ENCODE peak calls at places on chromosomes 16 and 17, in four cellular contexts. One of them, this sample, is unnamed.

GRCh38 chr16:23590181-23590580 is 5.9 kb downstream of the NDUFAB1 start:
- DNase-seq in activated CD8-positive, alpha-beta T cell treated with anti-CD3 and anti-CD28 coated beads for 36 hours: no peak
- DNase-seq in progenitor cell of endocrine pancreas: no peak
- DNase-seq in CD4-positive, alpha-beta T cell: no peak
- DNase-seq in this sample: no peak

GRCh38 chr17:32157225-32157624 is 14.9 kb downstream of the RHOT1 start:
- DNase-seq in activated CD8-positive, alpha-beta T cell treated with anti-CD3 and anti-CD28 coated beads for 36 hours: no peak
- DNase-seq in progenitor cell of endocrine pancreas: no peak
- DNase-seq in CD4-positive, alpha-beta T cell: no peak
- DNase-seq in this sample: no peak

GRCh38 chr16:11976850-11977205 is 294 bp downstream of the SNX29 start:
- DNase-seq in activated CD8-positive, alpha-beta T cell treated with anti-CD3 and anti-CD28 coated beads for 36 hours: no peak
- DNase-seq in progenitor cell of endocrine pancreas: no peak
- DNase-seq in CD4-positive, alpha-beta T cell: no peak
- DNase-seq in this sample: no peak

GRCh38 chr16:20383106-20384029 is 21.2 kb downstream of the PDILT start:
- DNase-seq in activated CD8-positive, alpha-beta T cell treated with anti-CD3 and anti-CD28 coated beads for 36 hours: peak; percentile 65
- DNase-seq in progenitor cell of endocrine pancreas: peak; percentile 70
- DNase-seq in CD4-positive, alpha-beta T cell: peak; percentile 11
- DNase-seq in this sample: peak; percentile 64

GRCh38 chr16:88353691-88354090 is 29.1 kb upstream of the ZNF469 start:
- DNase-seq in activated CD8-positive, alpha-beta T cell treated with anti-CD3 and anti-CD28 coated beads for 36 hours: no peak
- DNase-seq in progenitor cell of endocrine pancreas: no peak
- DNase-seq in CD4-positive, alpha-beta T cell: no peak
- DNase-seq in this sample: no peak

GRCh38 chr16:4160663-4161436 is 44.6 kb upstream of the ADCY9 start:
- DNase-seq in activated CD8-positive, alpha-beta T cell treated with anti-CD3 and anti-CD28 coated beads for 36 hours: no peak
- DNase-seq in progenitor cell of endocrine pancreas: no peak
- DNase-seq in CD4-positive, alpha-beta T cell: no peak
- DNase-seq in this sample: no peak

GRCh38 chr17:68344701-68345136 is 53.4 kb downstream of the ARSG start:
- DNase-seq in activated CD8-positive, alpha-beta T cell treated with anti-CD3 and anti-CD28 coated beads for 36 hours: peak; percentile 57
- DNase-seq in progenitor cell of endocrine pancreas: no peak
- DNase-seq in CD4-positive, alpha-beta T cell: peak; percentile 39
- DNase-seq in this sample: no peak

GRCh38 chr17:31525801-31526549 is 134.5 kb downstream of the RAB11FIP4 start:
- DNase-seq in activated CD8-positive, alpha-beta T cell treated with anti-CD3 and anti-CD28 coated beads for 36 hours: no peak
- DNase-seq in progenitor cell of endocrine pancreas: no peak
- DNase-seq in CD4-positive, alpha-beta T cell: no peak
- DNase-seq in this sample: no peak

GRCh38 chr17:4142107-4142900 is 526 bp downstream of the ZZEF1 start:
- DNase-seq in activated CD8-positive, alpha-beta T cell treated with anti-CD3 and anti-CD28 coated beads for 36 hours: peak; percentile 44
- DNase-seq in progenitor cell of endocrine pancreas: no peak
- DNase-seq in CD4-positive, alpha-beta T cell: peak; percentile 14
- DNase-seq in this sample: peak; percentile 45

GRCh38 chr17:63842173-63842539 is 329 bp downstream of the SMARCD2 start:
- DNase-seq in activated CD8-positive, alpha-beta T cell treated with anti-CD3 and anti-CD28 coated beads for 36 hours: peak; percentile 59
- DNase-seq in progenitor cell of endocrine pancreas: peak; percentile 48
- DNase-seq in CD4-positive, alpha-beta T cell: no peak
- DNase-seq in this sample: no peak

GRCh38 chr17:48127371-48128051 is 19.9 kb downstream of the SNX11 start:
- DNase-seq in activated CD8-positive, alpha-beta T cell treated with anti-CD3 and anti-CD28 coated beads for 36 hours: no peak
- DNase-seq in progenitor cell of endocrine pancreas: no peak
- DNase-seq in CD4-positive, alpha-beta T cell: no peak
- DNase-seq in this sample: no peak

GRCh38 chr16:67291461-67291860 is 12.1 kb downstream of the PLEKHG4 start:
- DNase-seq in activated CD8-positive, alpha-beta T cell treated with anti-CD3 and anti-CD28 coated beads for 36 hours: no peak
- DNase-seq in progenitor cell of endocrine pancreas: no peak
- DNase-seq in CD4-positive, alpha-beta T cell: no peak
- DNase-seq in this sample: no peak

GRCh38 chr17:43720311-43721060 is 38.1 kb downstream of the SOST start:
- DNase-seq in activated CD8-positive, alpha-beta T cell treated with anti-CD3 and anti-CD28 coated beads for 36 hours: peak; percentile 83
- DNase-seq in progenitor cell of endocrine pancreas: peak; percentile 60
- DNase-seq in CD4-positive, alpha-beta T cell: peak; percentile 73
- DNase-seq in this sample: peak; percentile 88

GRCh38 chr16:88804552-88805339 is 1.2 kb downstream of the CDT1 start:
- DNase-seq in activated CD8-positive, alpha-beta T cell treated with anti-CD3 and anti-CD28 coated beads for 36 hours: peak; percentile 54
- DNase-seq in progenitor cell of endocrine pancreas: no peak
- DNase-seq in CD4-positive, alpha-beta T cell: no peak
- DNase-seq in this sample: peak; percentile 41

GRCh38 chr16:28067604-28068382 is 4.3 kb upstream of the GSG1L start:
- DNase-seq in activated CD8-positive, alpha-beta T cell treated with anti-CD3 and anti-CD28 coated beads for 36 hours: no peak
- DNase-seq in progenitor cell of endocrine pancreas: no peak
- DNase-seq in CD4-positive, alpha-beta T cell: no peak
- DNase-seq in this sample: no peak

GRCh38 chr17:17088104-17088485 is 45.8 kb downstream of the MPRIP start:
- DNase-seq in activated CD8-positive, alpha-beta T cell treated with anti-CD3 and anti-CD28 coated beads for 36 hours: no peak
- DNase-seq in progenitor cell of endocrine pancreas: no peak
- DNase-seq in CD4-positive, alpha-beta T cell: no peak
- DNase-seq in this sample: no peak

GRCh38 chr17:37717627-37718382 is 27.1 kb downstream of the HNF1B start:
- DNase-seq in activated CD8-positive, alpha-beta T cell treated with anti-CD3 and anti-CD28 coated beads for 36 hours: no peak
- DNase-seq in progenitor cell of endocrine pancreas: no peak
- DNase-seq in CD4-positive, alpha-beta T cell: no peak
- DNase-seq in this sample: no peak

GRCh38 chr17:33106525-33107162 is 115.0 kb downstream of the SPACA3 start:
- DNase-seq in activated CD8-positive, alpha-beta T cell treated with anti-CD3 and anti-CD28 coated beads for 36 hours: no peak
- DNase-seq in progenitor cell of endocrine pancreas: no peak
- DNase-seq in CD4-positive, alpha-beta T cell: no peak
- DNase-seq in this sample: no peak

GRCh38 chr17:7014995-7015586 is 2.7 kb downstream of the RNASEK start:
- DNase-seq in activated CD8-positive, alpha-beta T cell treated with anti-CD3 and anti-CD28 coated beads for 36 hours: peak; percentile 88
- DNase-seq in progenitor cell of endocrine pancreas: no peak
- DNase-seq in CD4-positive, alpha-beta T cell: peak; percentile 45
- DNase-seq in this sample: peak; percentile 52

GRCh38 chr17:42774066-42774750 is 959 bp downstream of the VPS25 start:
- DNase-seq in activated CD8-positive, alpha-beta T cell treated with anti-CD3 and anti-CD28 coated beads for 36 hours: no peak
- DNase-seq in progenitor cell of endocrine pancreas: no peak
- DNase-seq in CD4-positive, alpha-beta T cell: no peak
- DNase-seq in this sample: no peak

GRCh38 chr16:14303182-14303618 is 232.1 kb downstream of the MRTFB start:
- DNase-seq in activated CD8-positive, alpha-beta T cell treated with anti-CD3 and anti-CD28 coated beads for 36 hours: no peak
- DNase-seq in progenitor cell of endocrine pancreas: no peak
- DNase-seq in CD4-positive, alpha-beta T cell: no peak
- DNase-seq in this sample: no peak

GRCh38 chr17:74296548-74296936 is 22.5 kb downstream of the DNAI2 start:
- DNase-seq in activated CD8-positive, alpha-beta T cell treated with anti-CD3 and anti-CD28 coated beads for 36 hours: peak; percentile 50
- DNase-seq in progenitor cell of endocrine pancreas: peak; percentile 28
- DNase-seq in CD4-positive, alpha-beta T cell: no peak
- DNase-seq in this sample: no peak

GRCh38 chr17:20216154-20216815 is 207.1 kb downstream of the SPECC1 start:
- DNase-seq in activated CD8-positive, alpha-beta T cell treated with anti-CD3 and anti-CD28 coated beads for 36 hours: no peak
- DNase-seq in progenitor cell of endocrine pancreas: no peak
- DNase-seq in CD4-positive, alpha-beta T cell: no peak
- DNase-seq in this sample: no peak

GRCh38 chr17:31392856-31393748 is 1.6 kb downstream of the RAB11FIP4 start:
- DNase-seq in activated CD8-positive, alpha-beta T cell treated with anti-CD3 and anti-CD28 coated beads for 36 hours: no peak
- DNase-seq in progenitor cell of endocrine pancreas: no peak
- DNase-seq in CD4-positive, alpha-beta T cell: no peak
- DNase-seq in this sample: no peak

GRCh38 chr17:19800571-19800970 is 52.5 kb upstream of the ALDH3A1 start:
- DNase-seq in activated CD8-positive, alpha-beta T cell treated with anti-CD3 and anti-CD28 coated beads for 36 hours: peak; percentile 7
- DNase-seq in progenitor cell of endocrine pancreas: no peak
- DNase-seq in CD4-positive, alpha-beta T cell: no peak
- DNase-seq in this sample: peak; percentile 29

GRCh38 chr16:60905806-60906205 is 1130.4 kb downstream of the CDH8 start:
- DNase-seq in activated CD8-positive, alpha-beta T cell treated with anti-CD3 and anti-CD28 coated beads for 36 hours: no peak
- DNase-seq in progenitor cell of endocrine pancreas: no peak
- DNase-seq in CD4-positive, alpha-beta T cell: no peak
- DNase-seq in this sample: no peak

GRCh38 chr16:81716478-81717210 is 62.4 kb upstream of the PLCG2 start:
- DNase-seq in activated CD8-positive, alpha-beta T cell treated with anti-CD3 and anti-CD28 coated beads for 36 hours: peak; percentile 77
- DNase-seq in progenitor cell of endocrine pancreas: no peak
- DNase-seq in CD4-positive, alpha-beta T cell: no peak
- DNase-seq in this sample: peak; percentile 59

DNA sequence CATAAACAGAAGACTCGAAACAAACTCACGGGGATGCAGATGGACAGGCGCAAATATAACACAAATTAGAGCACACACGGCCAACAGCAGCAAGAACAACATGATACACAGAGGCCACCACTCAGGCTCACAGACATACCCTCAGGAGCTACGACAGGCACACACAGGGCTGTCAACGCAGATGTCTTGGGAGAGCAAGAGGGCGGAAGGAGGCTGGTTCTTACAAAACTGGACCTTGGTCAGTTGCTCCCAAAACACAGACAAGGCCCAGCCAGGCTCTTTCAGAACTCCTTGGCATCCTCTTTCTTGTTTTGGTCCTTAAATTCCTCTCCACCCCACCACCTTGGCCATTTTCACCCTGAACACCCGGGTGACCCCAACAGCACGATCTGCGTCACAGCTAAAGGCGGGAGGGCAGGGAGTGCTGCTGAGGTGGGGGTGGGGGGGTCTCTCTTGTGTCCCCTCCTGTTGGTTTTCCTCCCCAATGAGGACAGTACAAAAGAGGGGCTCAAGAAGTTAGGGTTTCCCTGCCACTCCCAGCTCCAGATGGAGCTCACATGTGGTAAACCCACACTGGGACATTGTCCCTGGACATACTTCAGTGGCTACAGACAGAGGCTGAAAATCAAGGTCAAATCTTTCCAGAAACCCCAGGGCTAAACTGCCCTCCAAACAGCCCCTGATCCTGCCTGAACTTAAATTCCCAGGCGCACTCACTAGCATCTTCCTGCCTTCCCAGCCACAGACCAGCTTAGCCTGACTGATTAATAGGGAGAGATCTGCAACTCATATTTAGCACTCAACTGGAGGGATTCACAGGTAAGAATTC is 221.3 kb downstream of the C16orf78 start:
- DNase-seq in activated CD8-positive, alpha-beta T cell treated with anti-CD3 and anti-CD28 coated beads for 36 hours: no peak
- DNase-seq in progenitor cell of endocrine pancreas: no peak
- DNase-seq in CD4-positive, alpha-beta T cell: no peak
- DNase-seq in this sample: no peak
- TF ChIP-seq CTCF in activated CD8-positive, alpha-beta T cell treated with anti-CD3 and anti-CD28 coated beads for 36 hours: no peak
- TF ChIP-seq CTCF in progenitor cell of endocrine pancreas: no peak
- TF ChIP-seq CTCF in CD4-positive, alpha-beta T cell: no peak
- TF ChIP-seq CTCF in this sample: no peak

GRCh38 chr17:75758131-75758905 is 6.7 kb downstream of the GALK1 start:
- DNase-seq in activated CD8-positive, alpha-beta T cell treated with anti-CD3 and anti-CD28 coated beads for 36 hours: no peak
- DNase-seq in progenitor cell of endocrine pancreas: no peak
- DNase-seq in CD4-positive, alpha-beta T cell: no peak
- DNase-seq in this sample: no peak
- TF ChIP-seq CTCF in activated CD8-positive, alpha-beta T cell treated with anti-CD3 and anti-CD28 coated beads for 36 hours: no peak
- TF ChIP-seq CTCF in progenitor cell of endocrine pancreas: peak; percentile 19
- TF ChIP-seq CTCF in CD4-positive, alpha-beta T cell: no peak
- TF ChIP-seq CTCF in this sample: peak; percentile 25

DNA sequence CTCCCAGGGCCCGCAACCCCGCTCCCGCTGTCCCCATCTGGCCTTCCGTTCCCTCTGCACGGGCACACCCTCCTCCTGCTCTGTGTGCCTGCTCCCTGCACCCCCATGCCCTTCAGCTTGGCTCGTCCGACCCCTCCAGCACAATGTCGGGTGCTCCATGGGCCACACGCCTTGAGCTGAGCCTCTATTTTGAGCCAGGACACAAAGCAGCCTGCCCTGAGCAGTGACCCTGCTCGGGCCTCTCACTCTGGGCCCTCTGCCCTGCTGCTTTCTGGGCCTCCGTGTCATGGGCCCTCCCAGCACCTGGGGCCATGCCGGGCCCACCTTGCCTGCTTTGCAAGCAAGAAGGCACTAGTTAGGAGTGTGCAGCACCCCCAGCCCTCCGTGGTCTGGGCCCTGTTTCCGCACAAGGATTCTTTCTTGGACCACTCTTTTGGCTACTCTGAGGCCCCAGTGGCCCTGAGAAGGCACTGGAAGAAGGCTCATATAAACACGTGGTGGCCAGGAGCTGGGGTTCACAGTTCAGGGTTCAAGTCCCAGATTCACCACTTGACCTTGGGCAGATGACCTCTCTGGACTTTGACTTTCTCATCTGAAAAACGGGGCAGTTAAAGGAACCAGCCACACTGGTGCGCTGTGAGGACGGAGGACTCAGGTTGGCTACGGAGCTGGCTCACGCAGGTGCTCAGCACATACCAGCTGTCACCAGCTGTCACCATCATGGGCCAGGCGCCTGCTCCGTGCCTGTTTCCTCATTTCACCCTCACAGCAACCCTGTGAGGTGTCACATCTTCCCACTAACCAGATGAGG is 166.1 kb upstream of the GSE1 start:
- DNase-seq in activated CD8-positive, alpha-beta T cell treated with anti-CD3 and anti-CD28 coated beads for 36 hours: peak; percentile 17
- DNase-seq in progenitor cell of endocrine pancreas: no peak
- DNase-seq in CD4-positive, alpha-beta T cell: no peak
- DNase-seq in this sample: peak; percentile 55
- TF ChIP-seq CTCF in activated CD8-positive, alpha-beta T cell treated with anti-CD3 and anti-CD28 coated beads for 36 hours: no peak
- TF ChIP-seq CTCF in progenitor cell of endocrine pancreas: no peak
- TF ChIP-seq CTCF in CD4-positive, alpha-beta T cell: no peak
- TF ChIP-seq CTCF in this sample: peak; percentile 9

DNA sequence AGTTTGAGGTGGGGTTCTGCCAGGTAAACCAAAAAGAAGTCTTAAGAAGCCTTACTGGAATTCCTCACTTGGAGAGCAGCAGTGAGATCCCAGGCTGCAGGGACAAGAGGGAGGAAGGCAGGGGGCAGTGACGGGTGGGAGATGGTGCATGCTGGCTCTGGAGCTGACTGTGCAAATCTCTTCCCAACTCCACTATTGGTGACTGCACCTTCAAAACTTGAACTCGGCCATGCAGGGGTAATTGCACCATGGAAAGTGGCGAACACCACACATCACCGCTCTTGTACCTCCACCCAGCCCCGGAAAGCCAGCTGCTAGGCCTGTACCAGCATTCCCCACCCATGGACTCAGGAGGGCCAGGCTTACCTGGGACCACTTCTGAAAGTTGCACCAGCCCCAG is 51.4 kb upstream of the CDR2 start:
- DNase-seq in activated CD8-positive, alpha-beta T cell treated with anti-CD3 and anti-CD28 coated beads for 36 hours: no peak
- DNase-seq in progenitor cell of endocrine pancreas: no peak
- DNase-seq in CD4-positive, alpha-beta T cell: no peak
- DNase-seq in this sample: no peak
- TF ChIP-seq CTCF in activated CD8-positive, alpha-beta T cell treated with anti-CD3 and anti-CD28 coated beads for 36 hours: no peak
- TF ChIP-seq CTCF in progenitor cell of endocrine pancreas: no peak
- TF ChIP-seq CTCF in CD4-positive, alpha-beta T cell: no peak
- TF ChIP-seq CTCF in this sample: no peak

GRCh38 chr16:87172632-87173031 is 144.6 kb downstream of the C16orf95 start:
- DNase-seq in activated CD8-positive, alpha-beta T cell treated with anti-CD3 and anti-CD28 coated beads for 36 hours: no peak
- DNase-seq in progenitor cell of endocrine pancreas: no peak
- DNase-seq in CD4-positive, alpha-beta T cell: no peak
- DNase-seq in this sample: no peak
- TF ChIP-seq CTCF in activated CD8-positive, alpha-beta T cell treated with anti-CD3 and anti-CD28 coated beads for 36 hours: no peak
- TF ChIP-seq CTCF in progenitor cell of endocrine pancreas: peak; percentile 29
- TF ChIP-seq CTCF in CD4-positive, alpha-beta T cell: no peak
- TF ChIP-seq CTCF in this sample: no peak

DNA sequence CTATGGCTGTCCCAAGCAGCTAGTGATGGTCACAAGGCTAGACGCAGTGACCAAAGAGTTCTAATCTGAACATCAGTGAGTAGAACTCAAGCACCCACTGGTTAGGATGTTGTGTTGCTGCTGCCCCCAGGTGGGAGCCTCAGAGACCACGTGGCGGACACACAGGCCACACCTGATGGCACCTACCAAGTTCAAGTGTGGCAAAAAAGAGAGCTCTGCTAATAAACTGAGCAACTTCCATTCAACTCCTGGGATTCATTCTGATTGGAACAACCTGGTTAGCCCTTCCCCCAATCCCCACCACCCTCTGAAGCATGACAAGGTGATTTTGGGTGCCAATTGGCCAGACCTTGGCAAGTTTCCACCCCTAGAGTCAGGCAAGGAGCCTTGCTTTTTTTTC is 3.5 kb upstream of the LCMT1 start:
- DNase-seq in activated CD8-positive, alpha-beta T cell treated with anti-CD3 and anti-CD28 coated beads for 36 hours: peak; percentile 71
- DNase-seq in progenitor cell of endocrine pancreas: no peak
- DNase-seq in CD4-positive, alpha-beta T cell: peak; percentile 49
- DNase-seq in this sample: peak; percentile 36
- TF ChIP-seq CTCF in activated CD8-positive, alpha-beta T cell treated with anti-CD3 and anti-CD28 coated beads for 36 hours: peak; percentile 28
- TF ChIP-seq CTCF in progenitor cell of endocrine pancreas: peak; percentile 9
- TF ChIP-seq CTCF in CD4-positive, alpha-beta T cell: peak; percentile 39
- TF ChIP-seq CTCF in this sample: peak; percentile 39

This sample was measured in GM10248.